ENCODE peak calls at places on chromosomes 16 and 17, in six cellular contexts. S, D, R, U, H and G are unnamed samples.

GRCh38 chr17:41535764-41536481 is 7.8 kb upstream of the KRT19 start:
- DNase-seq in S (no peak), D (no peak), R (no peak), U (no peak), H (no peak), G (no peak)

GRCh38 chr16:14202697-14203096 is 131.6 kb downstream of the MRTFB start:
- DNase-seq in S (peak), D (no peak), R (no peak), U (no peak), H (no peak), G (no peak)

GRCh38 chr17:83078378-83079339 is 750 bp upstream of the METRNL start:
- DNase-seq in S (peak), D (no peak), R (no peak), U (peak), H (no peak), G (no peak)

GRCh38 chr17:64993867-64994266 is 62.7 kb downstream of the GNA13 start:
- DNase-seq in S (no peak), D (no peak), R (no peak), U (no peak), H (no peak), G (no peak)

GRCh38 chr17:73952498-73953205 is 250.8 kb upstream of the RPL38 start:
- DNase-seq in S (no peak), D (peak), R (peak), U (no peak), H (peak), G (peak)

GRCh38 chr17:48633266-48633816 is 7.2 kb upstream of the HOXB9 start:
- DNase-seq in S (no peak), D (no peak), R (no peak), U (peak), H (no peak), G (no peak)

GRCh38 chr17:15952048-15952532 is 7.2 kb downstream of the ADORA2B start:
- DNase-seq in S (no peak), D (no peak), R (no peak), U (peak), H (no peak), G (no peak)

GRCh38 chr17:80724723-80725388 is 180.2 kb downstream of the RPTOR start:
- DNase-seq in S (no peak), D (no peak), R (no peak), U (no peak), H (peak), G (peak)

GRCh38 chr17:29048440-29049360 is 5.8 kb downstream of the PIPOX start:
- DNase-seq in S (peak), D (no peak), R (no peak), U (no peak), H (no peak), G (no peak)

GRCh38 chr17:5780476-5780875 is 196.2 kb upstream of the NLRP1 start:
- DNase-seq in S (no peak), D (no peak), R (no peak), U (no peak), H (no peak), G (no peak)

GRCh38 chr17:61467416-61468262 is 15.4 kb downstream of the TBX4 start:
- DNase-seq in S (no peak), D (no peak), R (no peak), U (peak), H (no peak), G (peak)

GRCh38 chr17:57597531-57598453 is 147.3 kb downstream of the CCDC182 start:
- DNase-seq in S (peak), D (peak), R (no peak), U (no peak), H (peak), G (peak)

GRCh38 chr16:52963471-52963870 is 89.2 kb downstream of the CHD9NB start:
- DNase-seq in S (no peak), D (no peak), R (no peak), U (no peak), H (no peak), G (no peak)

GRCh38 chr17:42101513-42102292 is 3.4 kb upstream of the ZNF385C start:
- DNase-seq in S (no peak), D (peak), R (no peak), U (peak), H (peak), G (peak)

GRCh38 chr16:8908779-8909468 is 26.8 kb downstream of the LITAFD start:
- DNase-seq in S (no peak), D (no peak), R (peak), U (no peak), H (no peak), G (no peak)